ENCODE peak calls at places on chromosomes 16 and 17, in nine cellular contexts. I, V, D, C, H, R, Q, O and F are unnamed samples.

GRCh38 chr17:28552201-28552999 is at the start of gene UNC119:
- DNase-seq in I (peak), V (peak), D (peak), C (peak), H (peak), R (peak), Q (peak), O (peak), F (peak)

GRCh38 chr16:54197758-54198157 is 88.8 kb downstream of the IRX3 start:
- DNase-seq in I (no peak), V (no peak), D (no peak), C (no peak), H (no peak), R (no peak), Q (no peak), O (no peak), F (no peak)

GRCh38 chr17:72465191-72466024 is 344.6 kb downstream of the SOX9 start:
- DNase-seq in I (peak), V (no peak), D (peak), C (peak), H (peak), R (no peak), Q (no peak), O (no peak), F (no peak)

GRCh38 chr17:81114694-81115093 is 50.6 kb upstream of the PVALEF start:
- DNase-seq in I (no peak), V (no peak), D (no peak), C (no peak), H (no peak), R (no peak), Q (no peak), O (no peak), F (no peak)

GRCh38 chr17:7307686-7308624 is 527 bp downstream of the EIF5A start:
- DNase-seq in I (peak), V (peak), D (peak), C (peak), H (no peak), R (peak), Q (peak), O (peak), F (peak)

GRCh38 chr17:83091257-83092141 is 12.1 kb downstream of the METRNL start:
- DNase-seq in I (no peak), V (no peak), D (no peak), C (peak), H (no peak), R (no peak), Q (no peak), O (no peak), F (no peak)

GRCh38 chr17:50805486-50805885 is 29.9 kb upstream of the WFIKKN2 start:
- DNase-seq in I (no peak), V (no peak), D (no peak), C (no peak), H (no peak), R (no peak), Q (no peak), O (no peak), F (no peak)

GRCh38 chr16:1903845-1904820 is 14.1 kb downstream of the HS3ST6 start:
- DNase-seq in I (no peak), V (no peak), D (peak), C (no peak), H (no peak), R (no peak), Q (no peak), O (no peak), F (no peak)

GRCh38 chr16:4005281-4005680 is 111.0 kb downstream of the ADCY9 start:
- DNase-seq in I (no peak), V (no peak), D (no peak), C (no peak), H (no peak), R (no peak), Q (no peak), O (no peak), F (no peak)

GRCh38 chr17:35210741-35211140 is 16.5 kb upstream of the SLC35G3 start:
- DNase-seq in I (no peak), V (peak), D (no peak), C (no peak), H (no peak), R (no peak), Q (no peak), O (no peak), F (no peak)

GRCh38 chr17:42153919-42154491 is 784 bp downstream of the RAB5C start:
- DNase-seq in I (no peak), V (no peak), D (no peak), C (no peak), H (peak), R (no peak), Q (no peak), O (no peak), F (no peak)

GRCh38 chr16:3112058-3112880 is at the start of gene ZNF205:
- DNase-seq in I (peak), V (no peak), D (peak), C (peak), H (peak), R (no peak), Q (peak), O (peak), F (no peak)

GRCh38 chr17:14351493-14351892 is 50.6 kb downstream of the HS3ST3B1 start:
- DNase-seq in I (no peak), V (no peak), D (no peak), C (no peak), H (no peak), R (peak), Q (no peak), O (no peak), F (no peak)

GRCh38 chr17:81957691-81958432 is 3.1 kb downstream of the NOTUM start:
- DNase-seq in I (no peak), V (no peak), D (no peak), C (no peak), H (no peak), R (no peak), Q (no peak), O (no peak), F (no peak)

GRCh38 chr17:80696456-80696855 is 151.8 kb downstream of the RPTOR start:
- DNase-seq in I (no peak), V (no peak), D (no peak), C (no peak), H (no peak), R (no peak), Q (no peak), O (no peak), F (no peak)

GRCh38 chr17:13001991-13002615 is 15.7 kb downstream of the ELAC2 start:
- DNase-seq in I (no peak), V (no peak), D (no peak), C (no peak), H (no peak), R (no peak), Q (no peak), O (no peak), F (no peak)

GRCh38 chr17:29124135-29124930 is 55.9 kb downstream of the MYO18A start:
- DNase-seq in I (peak), V (no peak), D (peak), C (peak), H (peak), R (peak), Q (peak), O (no peak), F (no peak)

GRCh38 chr17:28907709-28908475 is 5.0 kb upstream of the DHRS13 start:
- DNase-seq in I (no peak), V (no peak), D (no peak), C (no peak), H (no peak), R (no peak), Q (no peak), O (no peak), F (no peak)

GRCh38 chr17:46854948-46855347 is 3.6 kb downstream of the WNT9B start:
- DNase-seq in I (no peak), V (no peak), D (no peak), C (no peak), H (no peak), R (no peak), Q (no peak), O (no peak), F (no peak)

GRCh38 chr16:2708290-2708639 is 11.8 kb downstream of the PRSS27 start:
- DNase-seq in I (no peak), V (no peak), D (no peak), C (no peak), H (no peak), R (no peak), Q (no peak), O (no peak), F (no peak)

GRCh38 chr16:180921-181667 is 835 bp downstream of the HBQ1 start:
- DNase-seq in I (peak), V (peak), D (peak), C (peak), H (peak), R (peak), Q (peak), O (peak), F (peak)

GRCh38 chr17:31740611-31741082 is 118.4 kb downstream of the COPRS start:
- DNase-seq in I (no peak), V (no peak), D (no peak), C (no peak), H (peak), R (no peak), Q (no peak), O (no peak), F (no peak)

GRCh38 chr16:16828913-16829398 is 450.0 kb downstream of the NPIPA7 start:
- DNase-seq in I (no peak), V (no peak), D (no peak), C (no peak), H (no peak), R (no peak), Q (no peak), O (no peak), F (no peak)

GRCh38 chr17:61415374-61416210 is 15.9 kb downstream of the TBX2 start:
- DNase-seq in I (no peak), V (no peak), D (no peak), C (peak), H (no peak), R (no peak), Q (no peak), O (no peak), F (no peak)

GRCh38 chr16:57150682-57151330 is 35.0 kb downstream of the PSME3IP1 start:
- DNase-seq in I (no peak), V (no peak), D (no peak), C (peak), H (peak), R (no peak), Q (no peak), O (no peak), F (no peak)

GRCh38 chr17:48611213-48611612 is 396 bp upstream of the HOXB7 start:
- DNase-seq in I (peak), V (no peak), D (no peak), C (no peak), H (peak), R (no peak), Q (no peak), O (no peak), F (no peak)

GRCh38 chr17:49624896-49625295 is 49.2 kb downstream of the NXPH3 start:
- DNase-seq in I (no peak), V (no peak), D (no peak), C (no peak), H (peak), R (no peak), Q (no peak), O (no peak), F (no peak)

GRCh38 chr16:3074860-3075545 is 9.6 kb downstream of the IL32 start:
- DNase-seq in I (no peak), V (peak), D (no peak), C (peak), H (no peak), R (peak), Q (no peak), O (no peak), F (peak)

GRCh38 chr17:76492250-76492988 is 8.8 kb downstream of the RHBDF2 start:
- DNase-seq in I (no peak), V (no peak), D (no peak), C (no peak), H (no peak), R (no peak), Q (no peak), O (no peak), F (peak)

GRCh38 chr16:17481741-17482140 is 11.0 kb upstream of the XYLT1 start:
- DNase-seq in I (no peak), V (no peak), D (no peak), C (no peak), H (no peak), R (no peak), Q (no peak), O (no peak), F (no peak)

GRCh38 chr17:5630434-5630833 is 46.1 kb upstream of the NLRP1 start:
- DNase-seq in I (no peak), V (no peak), D (no peak), C (no peak), H (no peak), R (no peak), Q (no peak), O (no peak), F (no peak)

GRCh38 chr17:72604518-72604917 is 483.7 kb downstream of the SOX9 start:
- DNase-seq in I (no peak), V (no peak), D (no peak), C (no peak), H (no peak), R (peak), Q (no peak), O (no peak), F (no peak)

GRCh38 chr17:29291163-29291752 is 2.7 kb downstream of the NUFIP2 start:
- DNase-seq in I (peak), V (no peak), D (no peak), C (no peak), H (peak), R (peak), Q (no peak), O (no peak), F (no peak)

GRCh38 chr17:28967240-28968135 is 16.2 kb upstream of the PHF12 start:
- DNase-seq in I (no peak), V (no peak), D (no peak), C (no peak), H (no peak), R (no peak), Q (no peak), O (no peak), F (no peak)

GRCh38 chr16:425740-426114 is 278 bp downstream of the RAB11FIP3 start:
- DNase-seq in I (no peak), V (peak), D (no peak), C (no peak), H (no peak), R (no peak), Q (peak), O (no peak), F (no peak)

GRCh38 chr17:55458287-55458900 is 36.8 kb upstream of the MMD start:
- DNase-seq in I (no peak), V (no peak), D (no peak), C (no peak), H (no peak), R (no peak), Q (no peak), O (no peak), F (no peak)

GRCh38 chr16:30354423-30355143 is 525 bp downstream of the CD2BP2 start:
- DNase-seq in I (no peak), V (peak), D (peak), C (no peak), H (no peak), R (no peak), Q (peak), O (no peak), F (no peak)

GRCh38 chr16:30353438-30354129 is 1.5 kb downstream of the CD2BP2 start:
- DNase-seq in I (no peak), V (no peak), D (no peak), C (no peak), H (no peak), R (no peak), Q (no peak), O (no peak), F (no peak)

GRCh38 chr16:30356401-30357084 is 1.4 kb upstream of the CD2BP2 start:
- DNase-seq in I (no peak), V (no peak), D (no peak), C (no peak), H (no peak), R (no peak), Q (no peak), O (no peak), F (no peak)

GRCh38 chr16:30355954-30356308 is 823 bp upstream of the CD2BP2 start:
- DNase-seq in I (no peak), V (no peak), D (no peak), C (no peak), H (no peak), R (no peak), Q (no peak), O (no peak), F (no peak)

DNA sequence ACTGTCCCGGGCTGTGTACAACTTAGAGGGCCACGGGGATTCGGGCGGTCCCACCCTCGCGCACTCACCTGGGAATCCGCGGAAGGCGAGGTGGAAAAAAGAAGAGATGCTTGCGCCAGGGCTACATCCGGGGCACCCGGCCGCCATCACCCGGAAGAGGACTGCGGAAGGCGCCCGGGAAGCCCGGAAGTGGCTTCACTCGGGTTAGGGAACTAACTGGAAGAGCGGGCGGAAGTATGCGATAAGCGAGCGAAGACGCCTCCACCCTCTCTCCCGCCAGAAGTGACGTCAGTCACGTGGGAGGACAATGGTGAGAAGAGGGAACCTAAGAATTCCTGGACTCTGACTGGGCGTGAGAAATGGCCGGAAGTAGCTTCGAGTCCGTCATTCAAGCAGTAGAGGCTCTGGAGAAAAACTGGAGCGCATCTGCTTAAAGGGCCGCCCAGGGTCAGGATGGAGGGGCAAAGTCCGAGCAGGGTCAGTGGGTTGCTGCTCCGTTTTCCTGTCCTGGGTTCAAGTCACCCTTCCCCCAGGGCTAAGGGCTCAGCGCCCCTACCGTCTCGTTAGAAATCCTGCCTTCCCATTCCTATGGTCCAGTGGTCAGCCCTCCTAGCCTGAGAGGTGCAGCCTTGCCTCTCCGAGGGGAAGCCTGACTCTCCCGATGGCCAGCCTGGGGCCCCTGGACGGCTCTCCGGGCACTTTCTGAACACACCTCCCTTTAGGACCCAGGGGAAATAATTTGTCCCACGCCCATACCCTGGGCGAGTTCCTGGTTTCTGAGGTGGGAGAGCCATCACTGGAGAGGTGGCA is at the start of gene CD2BP2:
- DNase-seq in I (peak), V (peak), D (peak), C (peak), H (peak), R (peak), Q (peak), O (peak), F (peak)
- TF ChIP-seq CTCF in I (no peak), V (no peak), D (no peak), C (no peak), H (peak), R (no peak), Q (no peak), O (no peak), F (no peak)

DNA sequence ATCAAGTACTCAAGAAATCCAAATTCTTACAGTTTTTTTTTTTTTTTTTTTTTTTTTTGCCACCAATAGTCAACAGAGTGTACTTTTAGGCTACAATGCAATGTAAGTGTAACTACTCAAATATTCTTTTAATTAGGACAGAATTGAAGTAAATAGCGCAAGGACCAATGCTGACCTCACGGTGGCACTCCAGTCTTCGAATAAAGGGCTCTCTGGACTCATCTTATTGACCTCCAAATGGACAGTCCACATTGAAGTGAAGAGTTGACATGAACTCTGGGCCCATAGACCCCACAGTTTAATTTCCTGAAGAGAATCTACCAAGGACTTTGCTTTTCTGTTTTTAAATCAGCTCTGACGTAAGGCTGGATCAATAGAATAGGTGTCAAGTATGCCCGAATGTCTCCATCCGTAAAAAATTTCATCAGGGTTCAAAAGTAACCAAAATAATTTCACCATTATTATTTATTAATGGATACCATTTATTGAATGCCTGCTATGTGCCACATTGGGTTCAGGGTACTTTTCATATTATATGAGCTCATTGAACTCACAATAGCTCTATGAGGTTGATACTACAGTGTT is 7.3 kb upstream of the DDX52 start:
- DNase-seq in I (peak), V (no peak), D (peak), C (no peak), H (peak), R (peak), Q (peak), O (no peak), F (no peak)
- TF ChIP-seq CTCF in I (peak), V (no peak), D (peak), C (peak), H (peak), R (peak), Q (no peak), O (peak), F (no peak)

GRCh38 chr17:57890857-57891232 is 41.0 kb upstream of the MRPS23 start:
- DNase-seq in I (no peak), V (no peak), D (no peak), C (no peak), H (no peak), R (no peak), Q (no peak), O (no peak), F (no peak)

GRCh38 chr17:57895382-57896060 is 45.7 kb upstream of the MRPS23 start:
- DNase-seq in I (no peak), V (no peak), D (no peak), C (peak), H (no peak), R (no peak), Q (no peak), O (no peak), F (no peak)

GRCh38 chr17:57894848-57895247 is 45.0 kb upstream of the MRPS23 start:
- DNase-seq in I (no peak), V (no peak), D (no peak), C (no peak), H (no peak), R (no peak), Q (no peak), O (no peak), F (no peak)

GRCh38 chr17:57892146-57892819 is 42.4 kb upstream of the MRPS23 start:
- DNase-seq in I (peak), V (peak), D (peak), C (peak), H (peak), R (peak), Q (peak), O (peak), F (peak)

GRCh38 chr17:57892820-57893595 is 43.2 kb upstream of the MRPS23 start:
- DNase-seq in I (peak), V (no peak), D (no peak), C (peak), H (peak), R (no peak), Q (peak), O (no peak), F (no peak)
- TF ChIP-seq CTCF in I (no peak), V (peak), D (no peak), C (no peak), H (no peak), R (no peak), Q (no peak), O (no peak), F (no peak)

GRCh38 chr16:52705192-52705591 is 158.2 kb upstream of the TOX3 start:
- DNase-seq in I (no peak), V (no peak), D (peak), C (no peak), H (no peak), R (no peak), Q (no peak), O (no peak), F (no peak)
- TF ChIP-seq CTCF in I (no peak), V (no peak), D (no peak), C (no peak), H (no peak), R (no peak), Q (no peak), O (no peak), F (no peak)